ENCODE peak calls at places on chromosomes 16 and 17, in four cellular contexts. One of them, this sample, is unnamed.

GRCh38 chr16:70253291-70254094 is 1.8 kb upstream of the EXOSC6 start:
- DNase-seq in naive B cell: peak
- DNase-seq in nucleus accumbens: no peak
- DNase-seq in Daoy: no peak
- DNase-seq in this sample: no peak

GRCh38 chr17:1164935-1165556 is 14.7 kb downstream of the ABR start:
- DNase-seq in naive B cell: peak
- DNase-seq in Daoy: no peak
- DNase-seq in nucleus accumbens: no peak
- DNase-seq in this sample: no peak

GRCh38 chr17:50583636-50584035 is 23.1 kb downstream of the CACNA1G start:
- DNase-seq in Daoy: no peak
- DNase-seq in naive B cell: no peak
- DNase-seq in nucleus accumbens: no peak
- DNase-seq in this sample: no peak

GRCh38 chr17:21193031-21193430 is 20.9 kb downstream of the TMEM11 start:
- DNase-seq in naive B cell: no peak
- DNase-seq in Daoy: peak
- DNase-seq in nucleus accumbens: no peak
- DNase-seq in this sample: no peak

GRCh38 chr17:39224778-39225307 is 902 bp downstream of the STAC2 start:
- DNase-seq in naive B cell: no peak
- DNase-seq in Daoy: no peak
- DNase-seq in nucleus accumbens: no peak
- DNase-seq in this sample: no peak

GRCh38 chr16:70610273-70611223 is 35.8 kb upstream of the IL34 start:
- DNase-seq in Daoy: no peak
- DNase-seq in naive B cell: no peak
- DNase-seq in nucleus accumbens: no peak
- DNase-seq in this sample: no peak

GRCh38 chr16:2586901-2587480 is 49.2 kb downstream of the PDPK1 start:
- DNase-seq in nucleus accumbens: no peak
- DNase-seq in naive B cell: no peak
- DNase-seq in Daoy: no peak
- DNase-seq in this sample: peak

GRCh38 chr17:59409336-59410048 is 78.0 kb downstream of the YPEL2 start:
- DNase-seq in nucleus accumbens: no peak
- DNase-seq in naive B cell: peak
- DNase-seq in Daoy: no peak
- DNase-seq in this sample: no peak

GRCh38 chr17:10099051-10099571 is 99.3 kb downstream of the GAS7 start:
- DNase-seq in nucleus accumbens: peak
- DNase-seq in naive B cell: no peak
- DNase-seq in Daoy: peak
- DNase-seq in this sample: no peak

GRCh38 chr17:2952174-2952845 is 111.1 kb downstream of the OR1D5 start:
- DNase-seq in naive B cell: no peak
- DNase-seq in nucleus accumbens: no peak
- DNase-seq in Daoy: no peak
- DNase-seq in this sample: no peak

GRCh38 chr16:59540621-59541020 is 806.5 kb upstream of the GOT2 start:
- DNase-seq in nucleus accumbens: no peak
- DNase-seq in naive B cell: no peak
- DNase-seq in Daoy: no peak
- DNase-seq in this sample: no peak

GRCh38 chr17:40557531-40558299 is 7.6 kb downstream of the CCR7 start:
- DNase-seq in naive B cell: no peak
- DNase-seq in nucleus accumbens: no peak
- DNase-seq in Daoy: peak
- DNase-seq in this sample: no peak

GRCh38 chr16:88773812-88774291 is 11.2 kb downstream of the PIEZO1 start:
- DNase-seq in nucleus accumbens: no peak
- DNase-seq in Daoy: peak
- DNase-seq in naive B cell: no peak
- DNase-seq in this sample: no peak

GRCh38 chr17:57442914-57443571 is 186.7 kb downstream of the MSI2 start:
- DNase-seq in Daoy: peak
- DNase-seq in naive B cell: peak
- DNase-seq in nucleus accumbens: no peak
- DNase-seq in this sample: no peak

GRCh38 chr17:73091770-73092517 is 544 bp downstream of the SLC39A11 start:
- DNase-seq in nucleus accumbens: no peak
- DNase-seq in naive B cell: no peak
- DNase-seq in Daoy: peak
- DNase-seq in this sample: no peak

GRCh38 chr17:13030459-13031305 is 12.9 kb upstream of the ELAC2 start:
- DNase-seq in naive B cell: peak
- DNase-seq in nucleus accumbens: no peak
- DNase-seq in Daoy: peak
- DNase-seq in this sample: peak

GRCh38 chr17:28460901-28461300 is 12.5 kb upstream of the SLC13A2 start:
- DNase-seq in nucleus accumbens: no peak
- DNase-seq in naive B cell: no peak
- DNase-seq in Daoy: no peak
- DNase-seq in this sample: no peak

GRCh38 chr17:5585814-5586558 is 1.7 kb upstream of the NLRP1 start:
- DNase-seq in nucleus accumbens: no peak
- DNase-seq in Daoy: peak
- DNase-seq in naive B cell: no peak
- DNase-seq in this sample: no peak

GRCh38 chr17:55722742-55723487 is at the start of gene TMEM100:
- DNase-seq in Daoy: peak
- DNase-seq in naive B cell: no peak
- DNase-seq in nucleus accumbens: no peak
- DNase-seq in this sample: no peak

GRCh38 chr16:28623172-28623711 is 13.4 kb upstream of the SULT1A1 start:
- DNase-seq in nucleus accumbens: no peak
- DNase-seq in Daoy: no peak
- DNase-seq in naive B cell: peak
- DNase-seq in this sample: no peak

GRCh38 chr17:79700574-79700973 is 30.2 kb upstream of the ENPP7 start:
- DNase-seq in naive B cell: no peak
- DNase-seq in nucleus accumbens: no peak
- DNase-seq in Daoy: no peak
- DNase-seq in this sample: no peak

GRCh38 chr16:4212207-4212933 is 29.5 kb downstream of the SRL start:
- DNase-seq in naive B cell: no peak
- DNase-seq in nucleus accumbens: no peak
- DNase-seq in Daoy: no peak
- DNase-seq in this sample: no peak

GRCh38 chr17:36674278-36674650 is 72.9 kb downstream of the MRM1 start:
- DNase-seq in nucleus accumbens: no peak
- DNase-seq in Daoy: no peak
- DNase-seq in naive B cell: no peak
- DNase-seq in this sample: no peak

GRCh38 chr16:57025941-57026777 is 36.8 kb downstream of the NLRC5 start:
- DNase-seq in nucleus accumbens: no peak
- DNase-seq in Daoy: no peak
- DNase-seq in naive B cell: no peak
- DNase-seq in this sample: no peak

GRCh38 chr16:20393801-20394637 is 10.5 kb downstream of the PDILT start:
- DNase-seq in nucleus accumbens: no peak
- DNase-seq in Daoy: peak
- DNase-seq in naive B cell: no peak
- DNase-seq in this sample: peak

GRCh38 chr16:22206847-22207714 is 1.0 kb downstream of the EEF2K start:
- DNase-seq in naive B cell: peak
- DNase-seq in nucleus accumbens: no peak
- DNase-seq in Daoy: peak
- DNase-seq in this sample: no peak

GRCh38 chr16:85227924-85228462 is 115.7 kb upstream of the CIBAR2 start:
- DNase-seq in Daoy: peak
- DNase-seq in naive B cell: no peak
- DNase-seq in nucleus accumbens: peak
- DNase-seq in this sample: no peak

GRCh38 chr17:61589990-61590389 is 1.0 kb downstream of the NACA2 start:
- DNase-seq in nucleus accumbens: no peak
- DNase-seq in Daoy: no peak
- DNase-seq in naive B cell: no peak
- DNase-seq in this sample: no peak

GRCh38 chr17:38510424-38511125 is 82.3 kb downstream of the ARHGAP23 start:
- DNase-seq in Daoy: no peak
- DNase-seq in naive B cell: no peak
- DNase-seq in nucleus accumbens: no peak
- DNase-seq in this sample: no peak

GRCh38 chr17:81811705-81812570 is 8.0 kb downstream of the GCGR start:
- DNase-seq in naive B cell: no peak
- DNase-seq in Daoy: no peak
- DNase-seq in nucleus accumbens: no peak
- DNase-seq in this sample: no peak

GRCh38 chr17:31585280-31585630 is 193.8 kb downstream of the RAB11FIP4 start:
- DNase-seq in nucleus accumbens: no peak
- DNase-seq in Daoy: no peak
- DNase-seq in naive B cell: no peak
- DNase-seq in this sample: no peak

GRCh38 chr17:11205656-11206055 is 35.4 kb upstream of the SHISA6 start:
- DNase-seq in naive B cell: no peak
- DNase-seq in nucleus accumbens: no peak
- DNase-seq in Daoy: no peak
- DNase-seq in this sample: no peak

GRCh38 chr16:66486773-66487579 is 59.9 kb downstream of the BEAN1 start:
- DNase-seq in nucleus accumbens: no peak
- DNase-seq in Daoy: peak
- DNase-seq in naive B cell: no peak
- DNase-seq in this sample: no peak

GRCh38 chr16:1113889-1114526 is 18.0 kb upstream of the C1QTNF8 start:
- DNase-seq in nucleus accumbens: no peak
- DNase-seq in naive B cell: no peak
- DNase-seq in Daoy: no peak
- DNase-seq in this sample: no peak

GRCh38 chr16:70582280-70582978 is 58.8 kb downstream of the SF3B3 start:
- DNase-seq in nucleus accumbens: no peak
- DNase-seq in Daoy: peak
- DNase-seq in naive B cell: no peak
- DNase-seq in this sample: no peak

This sample was measured in hippocampal formation.